ENCODE peak calls at places on chromosomes 5 and 9, in six cellular contexts. V is stimulated activated CD8-positive, alpha-beta memory T cell treated with anti-CD3 and anti-CD28 coated beads, Interleukin-4, amount 100 ng/mL, for 48 hours; S is lung; O is uterus; F is natural killer cell; H is GM23248. J is an unnamed sample.

GRCh38 chr9:69657269-69657668 is 14.9 kb downstream of the APBA1 start:
- DNase-seq in F (no peak), O (no peak), H (peak; percentile 29), S (no peak), V (no peak), J (no peak)

GRCh38 chr5:17339841-17340240 is 122.4 kb downstream of the BASP1 start:
- DNase-seq in O (no peak), H (no peak), F (no peak), V (no peak), S (no peak), J (no peak)

GRCh38 chr5:1747803-1748085 is 51.9 kb downstream of the MRPL36 start:
- DNase-seq in O (no peak), H (no peak), F (no peak), S (no peak), V (no peak), J (no peak)

GRCh38 chr9:86735772-86736458 is 211.4 kb downstream of the GAS1 start:
- DNase-seq in F (no peak), O (no peak), H (peak; percentile 43), V (no peak), S (no peak), J (no peak)

GRCh38 chr5:10251409-10251808 is 1.3 kb downstream of the CCT5 start:
- DNase-seq in S (no peak), V (no peak), F (no peak), H (no peak), O (no peak), J (no peak)

GRCh38 chr5:151068189-151068570 is 12.7 kb downstream of the TNIP1 start:
- DNase-seq in O (no peak), H (peak; percentile 19), S (no peak), V (no peak), F (no peak), J (no peak)

GRCh38 chr9:133532937-133533668 is 1.4 kb upstream of the ADAMTSL2 start:
- DNase-seq in O (peak; percentile 57), V (peak; percentile 87), F (peak; percentile 39), H (peak; percentile 54), S (peak; percentile 66), J (peak; percentile 75)

GRCh38 chr5:177300236-177300880 is 3.2 kb downstream of the RAB24 start:
- DNase-seq in V (peak; percentile 64), H (peak; percentile 70), O (peak; percentile 60), S (peak; percentile 61), F (peak; percentile 53), J (peak; percentile 62)

GRCh38 chr9:69758001-69758730 is 1.6 kb downstream of the PTAR1 start:
- DNase-seq in F (no peak), O (no peak), V (no peak), H (peak; percentile 46), S (no peak), J (peak; percentile 37)

GRCh38 chr9:89622933-89623861 is 18.4 kb downstream of the GADD45G start:
- DNase-seq in O (peak; percentile 29), V (no peak), S (no peak), F (no peak), H (no peak), J (no peak)

GRCh38 chr5:65163698-65164097 is 318.0 kb downstream of the ADAMTS6 start:
- DNase-seq in F (no peak), H (peak; percentile 58), S (no peak), O (no peak), V (no peak), J (no peak)